ENCODE peak calls at places on chromosomes 7 and 10, in four cellular contexts. One of them, this sample, is unnamed.
A peak's percentile ranks its signal among the peaks of the same experiment; 100 is the strongest.

GRCh38 chr7:41238851-41239331 is 464.0 kb downstream of the INHBA start:
- DNase-seq in natural killer cell: no peak
- DNase-seq in foreskin fibroblast: peak; percentile 68
- DNase-seq in GM10248: no peak
- DNase-seq in this sample: no peak

GRCh38 chr7:5425507-5426225 is 2.0 kb upstream of the TNRC18 start:
- DNase-seq in natural killer cell: no peak
- DNase-seq in foreskin fibroblast: peak; percentile 96
- DNase-seq in GM10248: no peak
- DNase-seq in this sample: no peak

GRCh38 chr10:60236869-60237524 is 152.7 kb downstream of the ANK3 start:
- DNase-seq in natural killer cell: peak; percentile 18
- DNase-seq in foreskin fibroblast: peak; percentile 74
- DNase-seq in GM10248: peak; percentile 66
- DNase-seq in this sample: peak; percentile 86

GRCh38 chr7:155631155-155631554 is 13.3 kb upstream of the RBM33 start:
- DNase-seq in natural killer cell: no peak
- DNase-seq in foreskin fibroblast: no peak
- DNase-seq in GM10248: no peak
- DNase-seq in this sample: no peak

GRCh38 chr10:132397671-132398565 is 918 bp downstream of the PWWP2B start:
- DNase-seq in natural killer cell: peak; percentile 40
- DNase-seq in foreskin fibroblast: peak; percentile 82
- DNase-seq in GM10248: no peak
- DNase-seq in this sample: no peak

GRCh38 chr7:73612598-73613269 is 11.6 kb downstream of the MLXIPL start:
- DNase-seq in natural killer cell: no peak
- DNase-seq in foreskin fibroblast: peak; percentile 49
- DNase-seq in GM10248: no peak
- DNase-seq in this sample: no peak

GRCh38 chr7:151380199-151381082 is 29.4 kb downstream of the WDR86 start:
- DNase-seq in natural killer cell: no peak
- DNase-seq in foreskin fibroblast: no peak
- DNase-seq in GM10248: no peak
- DNase-seq in this sample: no peak

GRCh38 chr10:23630880-23631279 is 192.0 kb downstream of the OTUD1 start:
- DNase-seq in natural killer cell: no peak
- DNase-seq in foreskin fibroblast: no peak
- DNase-seq in GM10248: no peak
- DNase-seq in this sample: no peak

GRCh38 chr10:19331164-19331563 is 282.6 kb downstream of the MALRD1 start:
- DNase-seq in natural killer cell: no peak
- DNase-seq in foreskin fibroblast: no peak
- DNase-seq in GM10248: no peak
- DNase-seq in this sample: no peak

GRCh38 chr7:158382363-158382988 is 205.1 kb downstream of the PTPRN2 start:
- DNase-seq in natural killer cell: no peak
- DNase-seq in foreskin fibroblast: no peak
- DNase-seq in GM10248: no peak
- DNase-seq in this sample: no peak

GRCh38 chr7:140010194-140010895 is 52.4 kb downstream of the PARP12 start:
- DNase-seq in natural killer cell: no peak
- DNase-seq in foreskin fibroblast: no peak
- DNase-seq in GM10248: no peak
- DNase-seq in this sample: no peak

GRCh38 chr10:59033622-59034021 is 142.8 kb upstream of the PHYHIPL start:
- DNase-seq in natural killer cell: no peak
- DNase-seq in foreskin fibroblast: no peak
- DNase-seq in GM10248: no peak
- DNase-seq in this sample: no peak

GRCh38 chr10:3482200-3482993 is 302.6 kb downstream of the KLF6 start:
- DNase-seq in natural killer cell: no peak
- DNase-seq in foreskin fibroblast: peak; percentile 95
- DNase-seq in GM10248: peak; percentile 43
- DNase-seq in this sample: peak; percentile 70

GRCh38 chr10:31947144-31947926 is 18.7 kb upstream of the ARHGAP12 start:
- DNase-seq in natural killer cell: no peak
- DNase-seq in foreskin fibroblast: peak; percentile 95
- DNase-seq in GM10248: peak; percentile 13
- DNase-seq in this sample: no peak

GRCh38 chr10:91617073-91617580 is 15.7 kb downstream of the PPP1R3C start:
- DNase-seq in natural killer cell: no peak
- DNase-seq in foreskin fibroblast: peak; percentile 84
- DNase-seq in GM10248: no peak
- DNase-seq in this sample: no peak

GRCh38 chr10:61757525-61758397 is 95.0 kb downstream of the CABCOCO1 start:
- DNase-seq in natural killer cell: no peak
- DNase-seq in foreskin fibroblast: peak; percentile 83
- DNase-seq in GM10248: no peak
- DNase-seq in this sample: no peak

GRCh38 chr7:150375662-150376521 is 3.2 kb upstream of the ZNF775 start:
- DNase-seq in natural killer cell: no peak
- DNase-seq in foreskin fibroblast: peak; percentile 31
- DNase-seq in GM10248: no peak
- DNase-seq in this sample: no peak

GRCh38 chr7:122686360-122686878 is 12.5 kb downstream of the RNF133 start:
- DNase-seq in natural killer cell: no peak
- DNase-seq in foreskin fibroblast: no peak
- DNase-seq in GM10248: no peak
- DNase-seq in this sample: no peak

GRCh38 chr10:91296471-91296870 is 76.0 kb downstream of the PCGF5 start:
- DNase-seq in natural killer cell: no peak
- DNase-seq in foreskin fibroblast: peak; percentile 65
- DNase-seq in GM10248: no peak
- DNase-seq in this sample: no peak

GRCh38 chr7:12322903-12323300 is 80.8 kb downstream of the VWDE start:
- DNase-seq in natural killer cell: no peak
- DNase-seq in foreskin fibroblast: peak; percentile 42
- DNase-seq in GM10248: no peak
- DNase-seq in this sample: no peak

GRCh38 chr7:98556288-98556687 is 60.8 kb upstream of the NPTX2 start:
- DNase-seq in natural killer cell: no peak
- DNase-seq in foreskin fibroblast: peak; percentile 28
- DNase-seq in GM10248: no peak
- DNase-seq in this sample: no peak

GRCh38 chr10:95237376-95238170 is 43.5 kb downstream of the ACSM6 start:
- DNase-seq in natural killer cell: no peak
- DNase-seq in foreskin fibroblast: peak; percentile 34
- DNase-seq in GM10248: no peak
- DNase-seq in this sample: no peak

GRCh38 chr10:116694927-116695268 is 47.5 kb downstream of the HSPA12A start:
- DNase-seq in natural killer cell: no peak
- DNase-seq in foreskin fibroblast: no peak
- DNase-seq in GM10248: no peak
- DNase-seq in this sample: no peak

GRCh38 chr10:116692225-116692624 is 50.1 kb downstream of the HSPA12A start:
- DNase-seq in natural killer cell: no peak
- DNase-seq in foreskin fibroblast: no peak
- DNase-seq in GM10248: no peak
- DNase-seq in this sample: no peak

GRCh38 chr10:116691544-116692126 is 50.7 kb downstream of the HSPA12A start:
- DNase-seq in natural killer cell: no peak
- DNase-seq in foreskin fibroblast: no peak
- DNase-seq in GM10248: no peak
- DNase-seq in this sample: no peak

GRCh38 chr10:116696919-116697318 is 45.4 kb downstream of the HSPA12A start:
- DNase-seq in natural killer cell: no peak
- DNase-seq in foreskin fibroblast: no peak
- DNase-seq in GM10248: no peak
- DNase-seq in this sample: no peak

GRCh38 chr10:116694253-116694926 is 48.0 kb downstream of the HSPA12A start:
- DNase-seq in natural killer cell: no peak
- DNase-seq in foreskin fibroblast: no peak
- DNase-seq in GM10248: no peak
- DNase-seq in this sample: no peak
- TF ChIP-seq CTCF in natural killer cell: no peak
- TF ChIP-seq CTCF in foreskin fibroblast: no peak
- TF ChIP-seq CTCF in GM10248: no peak
- TF ChIP-seq CTCF in this sample: no peak

GRCh38 chr10:42422911-42423310 is 215.5 kb downstream of the ZNF33B start:
- DNase-seq in natural killer cell: no peak
- DNase-seq in foreskin fibroblast: no peak
- DNase-seq in GM10248: no peak
- DNase-seq in this sample: no peak

GRCh38 chr10:42431095-42431494 is 207.3 kb downstream of the ZNF33B start:
- DNase-seq in natural killer cell: no peak
- DNase-seq in foreskin fibroblast: no peak
- DNase-seq in GM10248: no peak
- DNase-seq in this sample: no peak

GRCh38 chr10:42428534-42428933 is 209.8 kb downstream of the ZNF33B start:
- DNase-seq in natural killer cell: no peak
- DNase-seq in foreskin fibroblast: peak; percentile 42
- DNase-seq in GM10248: no peak
- DNase-seq in this sample: no peak
- TF ChIP-seq CTCF in natural killer cell: no peak
- TF ChIP-seq CTCF in foreskin fibroblast: peak; percentile 25
- TF ChIP-seq CTCF in GM10248: peak; percentile 29
- TF ChIP-seq CTCF in this sample: no peak

DNA sequence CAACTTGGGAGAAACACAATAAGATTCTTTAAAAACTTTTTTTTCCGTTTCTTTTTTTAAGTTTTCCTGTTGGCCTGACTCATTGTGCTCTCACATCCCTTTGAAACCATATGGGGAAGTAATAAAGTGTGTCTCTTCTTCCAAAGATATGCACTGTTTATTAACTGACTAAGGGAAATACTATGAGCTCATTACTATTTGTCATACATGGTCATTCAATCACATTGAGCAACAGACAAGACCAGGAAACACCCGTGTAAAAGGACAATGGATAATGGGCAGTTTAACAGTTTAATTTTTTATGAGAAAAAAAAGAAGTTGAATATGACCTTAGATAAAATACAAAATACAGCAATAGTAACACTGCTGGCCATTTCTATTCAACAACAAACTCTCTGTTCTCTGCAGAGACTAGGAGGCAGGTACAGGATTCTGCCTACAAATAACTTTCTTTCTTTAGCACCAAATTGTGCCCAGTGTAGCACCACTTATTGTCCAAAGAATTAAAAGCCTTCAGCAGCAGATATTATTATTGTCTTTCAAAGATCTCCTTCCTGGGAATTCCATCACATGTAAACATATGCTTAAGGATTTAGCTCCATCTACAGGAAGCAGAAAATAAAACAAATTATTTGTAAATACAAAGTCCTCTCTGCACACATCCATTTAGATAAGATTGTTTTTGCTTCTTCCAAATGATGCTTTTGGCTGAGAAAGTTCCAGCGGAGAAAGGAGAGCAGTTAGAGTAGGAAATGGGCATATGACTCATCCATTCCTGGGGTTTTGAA is 55.0 kb upstream of the AKR1E2 start:
- DNase-seq in natural killer cell: no peak
- DNase-seq in foreskin fibroblast: peak; percentile 93
- DNase-seq in GM10248: no peak
- DNase-seq in this sample: no peak
- TF ChIP-seq CTCF in natural killer cell: no peak
- TF ChIP-seq CTCF in foreskin fibroblast: no peak
- TF ChIP-seq CTCF in GM10248: peak; percentile 13
- TF ChIP-seq CTCF in this sample: no peak

GRCh38 chr10:35236739-35237138 is 99.6 kb upstream of the CCNY start:
- DNase-seq in natural killer cell: no peak
- DNase-seq in foreskin fibroblast: peak; percentile 46
- DNase-seq in GM10248: no peak
- DNase-seq in this sample: no peak
- TF ChIP-seq CTCF in natural killer cell: no peak
- TF ChIP-seq CTCF in foreskin fibroblast: peak; percentile 38
- TF ChIP-seq CTCF in GM10248: peak; percentile 12
- TF ChIP-seq CTCF in this sample: no peak